ENCODE peak calls at places on chromosomes 6 and 20, in six cellular contexts. M is IMR-90, Y is SK-N-SH, C is MM.1S, K is H9, S is H1. R is an unnamed sample.

GRCh38 chr6:1758076-1758679 is 148.5 kb downstream of the FOXC1 start:
- DNase-seq in M (peak; percentile 36), Y (no peak), C (no peak), K (no peak), S (no peak), R (no peak)

GRCh38 chr6:163708459-163708858 is 293.9 kb downstream of the QKI start:
- DNase-seq in M (no peak), Y (no peak), C (no peak), K (no peak), S (no peak), R (no peak)

GRCh38 chr20:44070139-44070900 is 116.7 kb downstream of the JPH2 start:
- DNase-seq in M (no peak), Y (no peak), C (peak; percentile 73), K (no peak), S (no peak), R (no peak)

GRCh38 chr20:37856932-37857660 is 45.8 kb upstream of the VSTM2L start:
- DNase-seq in M (peak; percentile 89), Y (no peak), C (no peak), K (no peak), S (no peak), R (no peak)

GRCh38 chr6:111573892-111574800 is 31.5 kb downstream of the TRAF3IP2 start:
- DNase-seq in M (peak; percentile 98), Y (no peak), C (no peak), K (no peak), S (no peak), R (peak; percentile 80)

GRCh38 chr6:110493253-110493800 is 16.9 kb upstream of the SLC22A16 start:
- DNase-seq in M (no peak), Y (no peak), C (no peak), K (no peak), S (no peak), R (no peak)

GRCh38 chr6:2850480-2851150 is 9.0 kb upstream of the SERPINB1 start:
- DNase-seq in M (peak; percentile 58), Y (no peak), C (no peak), K (no peak), S (no peak), R (no peak)

GRCh38 chr6:121800047-121800446 is 364.6 kb downstream of the GJA1 start:
- DNase-seq in M (peak; percentile 60), Y (no peak), C (no peak), K (no peak), S (no peak), R (no peak)

GRCh38 chr6:30793521-30794194 is 49.3 kb upstream of the IER3 start:
- DNase-seq in M (peak; percentile 85), Y (no peak), C (peak; percentile 40), K (no peak), S (no peak), R (no peak)

GRCh38 chr6:40882321-40882720 is 156.7 kb downstream of the UNC5CL start:
- DNase-seq in M (no peak), Y (peak; percentile 45), C (no peak), K (no peak), S (no peak), R (no peak)

GRCh38 chr6:40328376-40328987 is 258.7 kb downstream of the LRFN2 start:
- DNase-seq in M (no peak), Y (peak; percentile 63), C (peak; percentile 35), K (peak; percentile 89), S (no peak), R (peak; percentile 52)

GRCh38 chr6:4066029-4066755 is 12.7 kb downstream of the FAM217A start:
- DNase-seq in M (no peak), Y (no peak), C (no peak), K (no peak), S (no peak), R (peak; percentile 6)

GRCh38 chr20:42191140-42191860 is 573.1 kb upstream of the CHD6 start:
- DNase-seq in M (no peak), Y (no peak), C (no peak), K (peak; percentile 43), S (no peak), R (no peak)

GRCh38 chr6:66277400-66277799 is 570.4 kb upstream of the EYS start:
- DNase-seq in M (no peak), Y (no peak), C (no peak), K (no peak), S (no peak), R (no peak)
- H2AFZ ChIP-seq in M (no peak overlapping the region), Y (no peak overlapping the region), C (no peak overlapping the region), K (no peak overlapping the region), S (no peak overlapping the region), R (no peak overlapping the region)

GRCh38 chr6:43953256-43953655 is 174.0 kb downstream of the MRPL14 start:
- DNase-seq in M (no peak), Y (no peak), C (no peak), K (no peak), S (no peak), R (no peak)
- H3K27ac ChIP-seq in M (no peak overlapping the region), Y (no peak overlapping the region), C (no peak overlapping the region), K (no peak overlapping the region), S (no peak overlapping the region), R (no peak overlapping the region)

GRCh38 chr6:81750201-81750600 is 2.3 kb downstream of the TENT5A start:
- DNase-seq in M (no peak), Y (no peak), C (no peak), K (no peak), S (no peak), R (no peak)

GRCh38 chr6:81752969-81753708 is 658 bp upstream of the TENT5A start:
- DNase-seq in M (peak; percentile 89), Y (peak; percentile 93), C (peak; percentile 71), K (peak; percentile 76), S (no peak), R (peak; percentile 78)

GRCh38 chr6:81752084-81752968 is at the start of gene TENT5A:
- DNase-seq in M (peak; percentile 88), Y (peak; percentile 91), C (peak; percentile 87), K (peak; percentile 94), S (peak; percentile 75), R (peak; percentile 89)

GRCh38 chr6:81750660-81751387 is 1.7 kb downstream of the TENT5A start:
- DNase-seq in M (peak; percentile 18), Y (no peak), C (no peak), K (no peak), S (no peak), R (peak; percentile 68)

DNA sequence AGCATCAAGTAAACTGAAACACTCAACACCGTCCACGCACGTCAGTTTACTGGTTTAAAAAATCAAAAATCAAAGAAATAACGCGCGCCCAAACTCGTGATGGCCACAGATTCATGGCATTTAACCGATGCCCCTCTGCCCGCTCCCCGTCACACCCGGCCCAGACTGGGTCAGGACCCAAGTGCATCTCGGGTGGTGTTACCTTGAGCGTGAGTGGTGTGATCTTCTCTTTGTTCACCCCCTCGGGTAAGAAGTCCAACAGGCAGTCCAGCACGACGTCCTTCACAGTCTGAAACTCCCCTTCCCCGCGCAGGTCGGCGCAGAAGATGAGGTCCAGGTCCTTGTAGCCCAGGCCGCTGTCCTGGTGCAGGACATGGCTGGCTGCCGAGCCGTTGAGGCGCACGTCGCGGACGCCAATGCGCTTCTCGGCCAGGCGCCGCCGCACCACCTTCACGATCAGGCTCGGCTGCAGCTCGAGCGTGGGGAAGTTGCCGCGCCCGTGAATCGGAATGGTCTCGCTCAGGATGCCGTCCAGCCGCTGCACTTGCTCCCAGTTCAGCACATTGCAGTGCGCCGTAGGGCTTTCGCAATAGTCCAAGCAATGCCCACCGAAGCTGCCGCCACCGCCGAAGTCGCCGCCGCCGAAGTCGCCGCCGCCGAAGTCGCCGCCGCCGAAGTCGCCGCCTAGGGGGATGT is 945 bp downstream of the TENT5A start:
- DNase-seq in M (peak; percentile 38), Y (no peak), C (no peak), K (peak; percentile 39), S (no peak), R (peak; percentile 44)
- H2AFZ ChIP-seq in M (peak overlapping the region; percentile 90), Y (peak overlapping the region; percentile 25), C (peak overlapping the region; percentile 73), K (peak overlapping the region; percentile 60), S (peak overlapping the region; percentile 86), R (peak overlapping the region; percentile 97)

GRCh38 chr6:73586416-73586974 is 65.7 kb upstream of the EEF1A1 start:
- DNase-seq in M (peak; percentile 41), Y (no peak), C (no peak), K (no peak), S (no peak), R (no peak)
- H3K27ac ChIP-seq in M (peak overlapping the region; percentile 96), Y (peak overlapping the region; percentile 89), C (peak overlapping the region; percentile 33), K (peak overlapping the region; percentile 99), S (peak overlapping the region; percentile 67), R (peak overlapping the region; percentile 92)

DNA sequence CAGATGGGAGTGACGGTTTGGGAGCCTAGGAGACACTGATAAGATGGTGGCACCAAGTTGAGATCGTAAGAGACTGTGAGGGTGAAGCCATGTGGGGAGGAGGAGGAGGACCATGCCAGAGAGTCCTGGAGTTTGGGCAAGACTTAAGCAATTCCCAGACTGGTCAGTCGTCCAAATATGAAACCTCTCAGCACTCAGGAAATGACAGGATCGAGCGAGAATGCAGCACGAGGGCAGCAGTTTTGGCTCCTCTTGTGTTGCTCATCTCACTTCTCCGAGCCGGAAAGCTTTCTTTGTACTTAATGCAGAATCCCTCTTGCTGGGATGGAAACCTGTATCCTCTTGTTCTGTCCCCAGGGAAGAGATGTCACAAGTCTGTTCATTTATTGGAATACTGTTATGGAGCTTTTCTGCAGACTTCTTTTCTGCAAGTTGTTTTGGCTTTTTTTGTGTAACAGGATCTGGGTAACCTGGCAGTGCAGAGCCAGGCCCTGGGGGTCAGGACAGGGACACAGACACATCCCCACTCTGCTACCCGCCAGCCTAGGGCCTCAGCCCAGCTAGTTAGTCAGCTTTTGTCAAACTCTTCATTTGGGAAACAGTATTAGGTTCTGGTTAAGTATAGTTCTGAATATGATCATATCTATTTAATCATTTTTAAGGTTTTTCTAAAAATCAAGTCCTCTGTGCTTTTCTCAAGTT is 34.3 kb downstream of the FNDC1 start:
- DNase-seq in M (peak; percentile 89), Y (no peak), C (no peak), K (no peak), S (no peak), R (peak; percentile 71)
- H2AFZ ChIP-seq in M (peak overlapping the region; percentile 45), Y (peak overlapping the region; percentile 29), C (no peak overlapping the region), K (no peak overlapping the region), S (no peak overlapping the region), R (peak overlapping the region; percentile 79)

GRCh38 chr6:106180208-106180607 is 94.1 kb downstream of the PRDM1 start:
- DNase-seq in M (no peak), Y (no peak), C (peak; percentile 57), K (no peak), S (no peak), R (no peak)
- H3K27ac ChIP-seq in M (no peak overlapping the region), Y (no peak overlapping the region), C (no peak overlapping the region), K (no peak overlapping the region), S (no peak overlapping the region), R (no peak overlapping the region)

DNA sequence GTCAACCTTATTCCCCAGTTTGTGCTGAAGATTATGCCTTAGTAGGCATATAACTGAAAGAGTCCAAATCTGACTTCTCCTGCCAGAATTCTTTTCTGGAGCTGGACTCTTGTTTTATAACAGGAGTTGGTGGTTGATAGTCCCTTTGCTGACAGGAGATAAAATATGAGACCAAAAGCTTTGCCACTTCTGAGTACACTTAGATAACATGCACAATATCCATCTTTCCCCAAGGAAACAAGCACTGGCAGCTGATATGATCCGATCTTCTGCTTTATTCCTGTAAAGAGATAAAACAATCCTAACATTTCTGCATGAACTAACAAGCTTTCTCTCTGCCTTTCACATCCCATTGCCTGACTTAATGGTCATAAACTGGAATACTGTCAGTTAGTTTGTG is 1265.4 kb upstream of the ADGRB3 start:
- DNase-seq in M (no peak), Y (no peak), C (no peak), K (no peak), S (no peak), R (no peak)
- H2AFZ ChIP-seq in M (no peak overlapping the region), Y (no peak overlapping the region), C (no peak overlapping the region), K (no peak overlapping the region), S (no peak overlapping the region), R (no peak overlapping the region)